ENCODE peak calls at places on chromosomes 5 and 9, in five cellular contexts. One of them, this sample, is unnamed.

GRCh38 chr9:100352201-100352726 is 478 bp downstream of the TEX10 start:
- DNase-seq in lower leg skin: peak; percentile 27
- DNase-seq in right lobe of liver: peak; percentile 64
- DNase-seq in osteoblast: peak; percentile 66
- DNase-seq in HepG2: no peak
- DNase-seq in this sample: peak; percentile 18

GRCh38 chr9:136721339-136722092 is 9.1 kb downstream of the DIPK1B start:
- DNase-seq in right lobe of liver: no peak
- DNase-seq in HepG2: no peak
- DNase-seq in osteoblast: peak; percentile 100
- DNase-seq in lower leg skin: no peak
- DNase-seq in this sample: peak; percentile 78

GRCh38 chr5:140293091-140293996 is 9.6 kb downstream of the PFDN1 start:
- DNase-seq in lower leg skin: no peak
- DNase-seq in HepG2: peak; percentile 65
- DNase-seq in right lobe of liver: no peak
- DNase-seq in osteoblast: no peak
- DNase-seq in this sample: peak; percentile 42

GRCh38 chr5:25362799-25363198 is 718.0 kb upstream of the CDH10 start:
- DNase-seq in lower leg skin: no peak
- DNase-seq in right lobe of liver: no peak
- DNase-seq in HepG2: no peak
- DNase-seq in osteoblast: no peak
- DNase-seq in this sample: no peak

GRCh38 chr5:86917117-86917579 is 299.4 kb downstream of the COX7C start:
- DNase-seq in HepG2: no peak
- DNase-seq in lower leg skin: no peak
- DNase-seq in osteoblast: no peak
- DNase-seq in right lobe of liver: no peak
- DNase-seq in this sample: peak; percentile 52

GRCh38 chr5:62982348-62982747 is 403.7 kb downstream of the LRRC70 start:
- DNase-seq in right lobe of liver: no peak
- DNase-seq in HepG2: no peak
- DNase-seq in lower leg skin: no peak
- DNase-seq in osteoblast: no peak
- DNase-seq in this sample: no peak

GRCh38 chr9:113633782-113634596 is 170.5 kb downstream of the RGS3 start:
- DNase-seq in HepG2: peak; percentile 70
- DNase-seq in right lobe of liver: no peak
- DNase-seq in lower leg skin: no peak
- DNase-seq in osteoblast: no peak
- DNase-seq in this sample: no peak

GRCh38 chr9:27865031-27865438 is 291.8 kb upstream of the C9orf72 start:
- DNase-seq in lower leg skin: no peak
- DNase-seq in HepG2: no peak
- DNase-seq in osteoblast: no peak
- DNase-seq in right lobe of liver: no peak
- DNase-seq in this sample: peak; percentile 47

DNA sequence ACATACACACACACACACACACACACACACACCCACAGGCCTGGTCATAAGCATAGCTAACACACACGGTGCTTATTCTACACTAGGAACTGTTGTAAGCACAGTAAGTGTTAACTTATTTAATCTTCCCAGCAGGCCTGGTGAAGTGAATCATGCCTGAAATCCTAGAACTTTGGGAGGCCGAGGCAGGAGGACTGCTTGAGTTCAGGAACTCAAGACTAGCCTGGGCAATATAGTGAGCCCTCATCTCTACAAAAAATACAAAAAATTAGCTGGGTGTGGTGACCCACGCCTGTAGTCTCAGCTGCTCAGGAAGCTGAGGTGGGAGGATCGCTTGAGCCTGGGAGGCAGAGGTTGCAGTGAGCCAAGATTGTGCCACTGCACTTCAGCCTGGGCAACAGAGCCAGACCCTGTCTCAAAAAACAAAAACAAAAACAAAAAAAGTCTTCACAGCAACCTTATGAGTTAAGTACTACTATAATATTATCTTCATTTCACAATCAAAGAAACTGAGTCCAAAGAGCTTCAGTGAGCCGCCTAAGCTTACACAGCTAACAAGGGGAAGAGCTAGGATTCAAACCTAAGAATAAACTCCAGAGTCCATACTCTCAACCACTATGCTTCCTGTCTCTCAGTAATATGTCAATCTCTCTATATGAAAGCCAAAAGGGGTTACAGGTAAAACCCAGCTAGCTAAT is 2.3 kb downstream of the MEGF9 start:
- DNase-seq in osteoblast: no peak
- DNase-seq in right lobe of liver: no peak
- DNase-seq in HepG2: no peak
- DNase-seq in lower leg skin: no peak
- DNase-seq in this sample: no peak
- H3K4me3 ChIP-seq in osteoblast: peak overlapping the region; percentile 88
- H3K4me3 ChIP-seq in right lobe of liver: peak overlapping the region; percentile 81
- H3K4me3 ChIP-seq in HepG2: peak overlapping the region; percentile 85
- H3K4me3 ChIP-seq in lower leg skin: no peak overlapping the region
- H3K4me3 ChIP-seq in this sample: peak overlapping the region; percentile 68

DNA sequence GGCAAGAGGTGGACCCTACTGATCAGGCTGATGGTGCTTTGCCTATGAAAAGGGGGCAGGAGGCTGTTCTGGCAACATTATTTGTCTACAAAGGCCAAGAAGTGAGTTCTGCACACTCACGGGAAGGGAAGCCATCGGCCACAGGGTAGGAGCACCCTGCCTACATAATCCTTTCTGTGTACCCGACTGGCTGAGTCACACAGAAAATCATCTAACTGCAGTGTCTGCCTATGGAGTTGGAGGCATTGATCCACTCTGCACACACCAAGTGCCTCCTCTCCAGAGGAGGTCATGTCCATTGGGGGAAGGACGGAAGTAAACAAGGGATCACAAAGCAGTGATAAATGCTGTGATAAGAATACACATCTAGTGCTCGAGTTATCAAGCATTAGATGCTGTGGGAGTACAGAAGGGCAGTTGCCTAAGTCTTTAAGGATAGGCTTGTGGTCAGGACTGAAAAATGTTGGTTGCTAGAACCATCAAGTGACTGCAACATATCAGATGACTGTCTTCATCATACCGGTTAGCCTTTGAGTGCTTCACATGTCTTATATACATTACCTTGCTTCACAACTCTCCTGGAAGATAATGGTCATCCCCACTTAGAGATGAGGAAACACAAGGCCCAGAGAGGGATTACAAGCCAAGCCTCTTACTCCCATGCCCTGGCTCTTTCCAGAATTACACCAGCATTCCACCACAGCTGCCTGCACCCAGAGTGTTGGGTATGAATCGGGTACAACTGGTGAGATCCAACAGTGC is 1.3 kb upstream of the SLC2A8 start:
- DNase-seq in HepG2: peak; percentile 86
- DNase-seq in osteoblast: peak; percentile 25
- DNase-seq in lower leg skin: no peak
- DNase-seq in right lobe of liver: no peak
- DNase-seq in this sample: no peak
- TF ChIP-seq CTCF in HepG2: no peak
- TF ChIP-seq CTCF in osteoblast: no peak
- TF ChIP-seq CTCF in lower leg skin: no peak
- TF ChIP-seq CTCF in right lobe of liver: no peak
- TF ChIP-seq CTCF in this sample: no peak

GRCh38 chr5:179343021-179343781 is 2.1 kb downstream of the ADAMTS2 start:
- DNase-seq in right lobe of liver: peak; percentile 6
- DNase-seq in HepG2: no peak
- DNase-seq in lower leg skin: no peak
- DNase-seq in osteoblast: no peak
- DNase-seq in this sample: no peak

GRCh38 chr5:179343902-179344300 is 1.4 kb downstream of the ADAMTS2 start:
- DNase-seq in lower leg skin: no peak
- DNase-seq in osteoblast: peak; percentile 98
- DNase-seq in HepG2: no peak
- DNase-seq in right lobe of liver: peak; percentile 57
- DNase-seq in this sample: no peak

GRCh38 chr5:179345429-179346321 is at the start of gene ADAMTS2:
- DNase-seq in osteoblast: peak; percentile 99
- DNase-seq in right lobe of liver: peak; percentile 57
- DNase-seq in HepG2: no peak
- DNase-seq in lower leg skin: no peak
- DNase-seq in this sample: peak; percentile 14

GRCh38 chr5:179345179-179345428 is 157 bp downstream of the ADAMTS2 start:
- DNase-seq in right lobe of liver: no peak
- DNase-seq in osteoblast: no peak
- DNase-seq in HepG2: no peak
- DNase-seq in lower leg skin: no peak
- DNase-seq in this sample: no peak

DNA sequence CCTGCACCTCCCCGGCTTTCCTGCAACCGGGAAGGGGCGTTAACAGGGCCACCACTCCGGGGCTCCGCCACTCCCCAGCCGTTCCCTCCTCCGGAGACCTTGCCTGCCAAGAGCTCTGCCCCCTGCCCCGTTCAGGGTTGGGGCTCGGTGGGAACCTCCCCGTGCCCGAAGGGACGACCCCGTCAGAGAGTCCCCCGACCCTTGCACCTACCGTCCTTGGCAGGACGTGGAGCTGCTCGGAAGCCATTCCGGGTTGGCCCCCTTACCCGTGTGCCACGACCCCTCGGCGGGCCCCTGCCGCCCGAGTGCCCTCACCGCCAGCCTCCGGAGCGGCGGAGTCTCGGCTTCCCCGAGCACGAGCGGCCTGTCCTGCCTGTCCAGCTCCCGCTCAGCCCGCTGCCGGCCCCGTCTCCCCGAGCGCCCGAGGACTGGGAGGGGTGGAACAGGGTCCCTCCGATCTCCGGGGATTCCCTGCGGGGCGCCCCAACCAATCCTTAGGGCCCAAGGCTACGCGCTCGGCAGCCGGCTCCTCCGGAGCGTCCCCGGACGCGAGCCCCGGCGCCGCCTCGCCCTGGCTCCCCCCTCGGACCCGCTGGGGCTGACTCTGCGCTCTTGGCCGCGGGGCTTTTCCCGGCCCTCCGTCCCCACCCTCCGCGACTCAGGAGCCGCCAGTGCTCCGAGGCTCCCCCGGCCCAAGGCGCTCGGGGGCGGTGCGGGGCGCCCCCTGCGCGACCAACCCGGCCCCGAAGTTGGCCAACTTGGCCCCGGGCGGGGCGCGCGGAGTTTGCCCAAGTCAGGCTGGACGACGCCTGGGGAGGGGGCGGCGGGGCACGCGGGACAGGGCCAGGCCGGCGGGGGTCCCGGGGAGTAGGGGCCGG is 721 bp downstream of the ADAMTS2 start:
- DNase-seq in right lobe of liver: peak; percentile 62
- DNase-seq in osteoblast: peak; percentile 93
- DNase-seq in lower leg skin: no peak
- DNase-seq in HepG2: no peak
- DNase-seq in this sample: no peak
- H3K4me3 ChIP-seq in right lobe of liver: peak overlapping the region; percentile 49
- H3K4me3 ChIP-seq in osteoblast: peak overlapping the region; percentile 97
- H3K4me3 ChIP-seq in lower leg skin: peak overlapping the region; percentile 49
- H3K4me3 ChIP-seq in HepG2: no peak overlapping the region
- H3K4me3 ChIP-seq in this sample: peak overlapping the region; percentile 48

GRCh38 chr5:72268260-72268659 is 51.8 kb downstream of the MRPS27 start:
- DNase-seq in HepG2: no peak
- DNase-seq in lower leg skin: no peak
- DNase-seq in osteoblast: no peak
- DNase-seq in right lobe of liver: no peak
- DNase-seq in this sample: no peak

GRCh38 chr5:72268753-72269410 is 51.2 kb downstream of the MRPS27 start:
- DNase-seq in HepG2: peak; percentile 48
- DNase-seq in lower leg skin: peak; percentile 44
- DNase-seq in osteoblast: no peak
- DNase-seq in right lobe of liver: no peak
- DNase-seq in this sample: peak; percentile 47

GRCh38 chr5:72270037-72270436 is 50.0 kb downstream of the MRPS27 start:
- DNase-seq in HepG2: no peak
- DNase-seq in osteoblast: no peak
- DNase-seq in right lobe of liver: no peak
- DNase-seq in lower leg skin: no peak
- DNase-seq in this sample: no peak

GRCh38 chr5:72267685-72268084 is 52.4 kb downstream of the MRPS27 start:
- DNase-seq in HepG2: no peak
- DNase-seq in right lobe of liver: no peak
- DNase-seq in osteoblast: no peak
- DNase-seq in lower leg skin: no peak
- DNase-seq in this sample: no peak

DNA sequence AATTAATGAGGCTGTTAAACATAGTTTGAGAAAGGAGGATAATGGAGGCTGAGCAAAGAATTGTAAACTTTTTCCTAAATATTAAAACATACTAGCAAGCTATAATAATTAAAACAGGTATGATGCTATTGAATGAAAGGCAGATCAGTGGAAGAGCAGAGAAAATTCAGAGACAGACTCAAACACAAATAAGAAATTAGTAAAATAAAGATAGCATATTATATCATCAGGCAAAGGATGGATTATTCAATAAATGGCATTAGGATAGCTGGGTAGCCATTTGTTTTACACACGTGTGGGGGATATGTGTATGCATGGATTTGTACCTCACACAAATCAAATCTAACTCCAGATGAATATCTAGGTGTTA is 50.6 kb downstream of the MRPS27 start:
- DNase-seq in right lobe of liver: no peak
- DNase-seq in lower leg skin: no peak
- DNase-seq in HepG2: no peak
- DNase-seq in osteoblast: no peak
- DNase-seq in this sample: no peak
- TF ChIP-seq CTCF in right lobe of liver: no peak
- TF ChIP-seq CTCF in lower leg skin: no peak
- TF ChIP-seq CTCF in HepG2: no peak
- TF ChIP-seq CTCF in osteoblast: no peak
- TF ChIP-seq CTCF in this sample: no peak

DNA sequence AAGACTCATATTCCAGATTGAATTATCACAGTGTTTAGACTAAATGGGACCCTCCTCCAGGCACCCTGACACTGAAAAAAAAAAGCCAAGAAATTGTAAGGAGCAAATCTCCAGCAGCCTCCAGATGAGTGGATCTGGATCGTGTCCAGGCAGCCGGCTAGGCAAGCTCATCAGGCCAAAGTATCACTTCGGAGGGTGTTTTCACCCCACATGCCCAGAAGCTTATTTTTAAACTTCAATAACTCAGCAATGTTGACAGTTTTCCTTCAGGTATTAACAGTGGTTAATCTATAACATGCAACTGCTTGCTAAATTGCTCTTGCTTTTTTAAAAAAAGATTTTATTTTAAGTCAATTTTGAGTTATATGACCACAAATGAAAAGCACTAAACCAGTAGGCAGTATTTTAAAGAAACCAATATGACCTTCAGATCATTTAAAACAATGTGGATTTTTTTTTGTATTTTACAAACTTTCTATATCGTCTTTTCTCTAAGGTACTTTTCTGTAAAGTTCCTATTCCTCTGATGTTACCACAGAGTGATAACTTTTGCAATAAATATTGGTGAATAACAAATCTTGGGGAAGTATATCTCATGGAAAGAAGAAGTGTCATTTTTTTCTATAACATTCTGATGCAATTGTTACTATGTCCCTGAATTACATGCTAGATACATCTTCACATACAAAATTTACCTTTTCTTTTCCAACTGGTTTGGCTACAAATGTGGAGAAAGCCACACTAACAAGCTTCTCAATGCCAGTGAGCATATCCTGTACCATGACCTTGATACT is 30.6 kb downstream of the ACOT12 start:
- DNase-seq in osteoblast: no peak
- DNase-seq in HepG2: no peak
- DNase-seq in right lobe of liver: peak; percentile 79
- DNase-seq in lower leg skin: no peak
- DNase-seq in this sample: no peak
- H3K4me3 ChIP-seq in osteoblast: no peak overlapping the region
- H3K4me3 ChIP-seq in HepG2: no peak overlapping the region
- H3K4me3 ChIP-seq in right lobe of liver: no peak overlapping the region
- H3K4me3 ChIP-seq in lower leg skin: no peak overlapping the region
- H3K4me3 ChIP-seq in this sample: no peak overlapping the region

GRCh38 chr9:9004844-9005243 is 1205.3 kb upstream of the DMAC1 start:
- DNase-seq in right lobe of liver: no peak
- DNase-seq in osteoblast: no peak
- DNase-seq in HepG2: no peak
- DNase-seq in lower leg skin: no peak
- DNase-seq in this sample: no peak
- TF ChIP-seq CTCF in right lobe of liver: no peak
- TF ChIP-seq CTCF in osteoblast: no peak
- TF ChIP-seq CTCF in HepG2: peak; percentile 19
- TF ChIP-seq CTCF in lower leg skin: no peak
- TF ChIP-seq CTCF in this sample: no peak